ENCODE peak calls at places on chromosome 14, in four cellular contexts. G is fibroblast of lung, S is brain microvascular endothelial cell, E is HL-60. V is an unnamed sample.

GRCh38 chr14:88168498-88169165 is 154.4 kb downstream of the KCNK10 start:
- DNase-seq in G (peak), S (peak), E (peak), V (no peak)

GRCh38 chr14:68816183-68816942 is 23.5 kb upstream of the ZFP36L1 start:
- DNase-seq in G (peak), S (peak), E (peak), V (peak)

GRCh38 chr14:67526676-67527459 is 6.2 kb upstream of the PLEKHH1 start:
- DNase-seq in G (peak), S (peak), E (no peak), V (no peak)

GRCh38 chr14:72892879-72893635 is 844 bp downstream of the DPF3 start:
- DNase-seq in G (no peak), S (no peak), E (no peak), V (no peak)

GRCh38 chr14:33402604-33403003 is 463.9 kb downstream of the NPAS3 start:
- DNase-seq in G (no peak), S (no peak), E (no peak), V (no peak)

GRCh38 chr14:61426048-61426447 is 104.7 kb downstream of the PRKCH start:
- DNase-seq in G (no peak), S (no peak), E (no peak), V (no peak)

GRCh38 chr14:69056389-69056788 is 77.3 kb upstream of the ACTN1 start:
- DNase-seq in G (peak), S (peak), E (no peak), V (no peak)

GRCh38 chr14:74955229-74955999 is at the start of gene PGF:
- DNase-seq in G (no peak), S (no peak), E (no peak), V (no peak)

GRCh38 chr14:30928462-30928861 is 54.1 kb downstream of the COCH start:
- DNase-seq in G (no peak), S (no peak), E (no peak), V (no peak)

GRCh38 chr14:102930753-102931579 is 8.5 kb downstream of the AMN start:
- DNase-seq in G (peak), S (peak), E (peak), V (no peak)

GRCh38 chr14:31030406-31030805 is 4.2 kb upstream of the STRN3 start:
- DNase-seq in G (no peak), S (no peak), E (no peak), V (no peak)

GRCh38 chr14:23577710-23578392 is 739 bp downstream of the JPH4 start:
- DNase-seq in G (no peak), S (no peak), E (no peak), V (no peak)

GRCh38 chr14:53044486-53044885 is 93.6 kb upstream of the FERMT2 start:
- DNase-seq in G (peak), S (peak), E (no peak), V (no peak)

GRCh38 chr14:22797017-22797917 is 18.0 kb downstream of the SLC7A7 start:
- DNase-seq in G (no peak), S (no peak), E (no peak), V (no peak)

GRCh38 chr14:104746071-104746545 is 6.8 kb upstream of the SIVA1 start:
- DNase-seq in G (no peak), S (no peak), E (no peak), V (no peak)

GRCh38 chr14:104745431-104745830 is 7.5 kb upstream of the SIVA1 start:
- DNase-seq in G (no peak), S (no peak), E (no peak), V (no peak)

GRCh38 chr14:104749111-104749649 is 3.8 kb upstream of the SIVA1 start:
- DNase-seq in G (peak), S (no peak), E (no peak), V (no peak)

GRCh38 chr14:104747876-104748275 is 5.1 kb upstream of the SIVA1 start:
- DNase-seq in G (no peak), S (no peak), E (no peak), V (no peak)

DNA sequence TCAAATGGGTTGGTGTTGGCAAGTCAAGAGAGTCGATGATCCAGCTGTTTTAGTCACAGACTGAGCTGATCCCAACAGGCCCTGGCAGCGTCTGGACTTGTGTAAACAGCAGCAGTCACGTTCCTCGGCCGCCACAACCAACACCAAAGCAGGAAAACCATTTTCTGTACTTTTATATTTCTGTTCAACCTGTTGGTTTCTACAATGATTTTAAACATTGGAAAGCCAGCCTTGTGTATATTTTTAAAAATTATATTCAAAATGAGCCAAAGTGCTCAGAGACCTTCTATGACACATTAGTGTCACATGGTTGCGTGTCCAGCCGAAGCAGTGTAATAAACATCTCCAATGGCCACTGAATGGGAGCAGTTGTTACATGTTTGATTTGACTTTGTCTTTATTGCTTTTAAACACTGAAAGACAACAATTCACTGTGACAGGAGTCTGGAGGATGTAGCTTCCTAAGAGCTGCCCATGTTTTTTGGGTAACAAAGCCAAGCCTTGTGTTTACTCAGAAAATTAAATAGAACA is 5.9 kb upstream of the SIVA1 start:
- DNase-seq in G (peak), S (no peak), E (no peak), V (no peak)
- H3K27ac ChIP-seq in G (no peak), S (no peak), E (no peak), V (no peak)

GRCh38 chr14:54709444-54709843 is 142.5 kb downstream of the SAMD4A start:
- DNase-seq in G (no peak), S (no peak), E (no peak), V (no peak)
- H3K27ac ChIP-seq in G (no peak), S (no peak), E (no peak), V (no peak)

GRCh38 chr14:99099051-99099787 is 172.8 kb downstream of the BCL11B start:
- DNase-seq in G (no peak), S (no peak), E (no peak), V (no peak)

GRCh38 chr14:99098199-99098598 is 173.8 kb downstream of the BCL11B start:
- DNase-seq in G (no peak), S (no peak), E (no peak), V (no peak)

GRCh38 chr14:99100871-99101270 is 171.1 kb downstream of the BCL11B start:
- DNase-seq in G (no peak), S (no peak), E (no peak), V (no peak)

DNA sequence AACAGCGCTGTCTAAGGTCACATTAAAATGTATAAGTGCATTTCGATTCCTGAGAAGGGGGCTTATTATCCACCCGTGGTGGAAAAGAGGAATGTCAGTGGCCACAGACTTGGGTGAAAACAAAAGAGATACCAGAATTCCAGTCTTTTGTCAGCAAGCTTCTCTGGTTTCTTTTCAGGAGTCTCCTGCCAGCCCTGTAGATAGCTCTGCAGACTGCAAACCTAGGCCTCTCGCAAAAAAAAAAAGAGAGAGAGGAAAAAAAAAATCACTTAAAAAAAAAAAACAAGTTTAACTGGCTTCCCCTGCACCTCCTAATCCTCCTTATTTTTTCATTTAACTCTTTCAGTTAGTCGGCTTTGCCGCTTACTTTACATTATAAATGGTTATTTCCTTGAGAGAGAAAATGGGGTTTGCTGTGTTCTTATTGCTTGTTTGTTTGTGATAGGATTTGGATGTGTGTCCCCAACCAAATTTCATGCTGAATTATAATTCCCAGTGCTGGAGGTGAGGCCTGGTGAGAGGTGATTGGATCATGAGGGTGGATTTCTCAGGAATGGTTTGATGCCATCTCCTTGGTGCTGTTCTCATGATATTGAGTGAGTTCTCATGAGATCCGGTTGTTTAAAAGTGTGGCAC is 170.1 kb downstream of the BCL11B start:
- DNase-seq in G (no peak), S (no peak), E (no peak), V (no peak)
- H3K27ac ChIP-seq in G (no peak), S (no peak), E (no peak), V (no peak)

GRCh38 chr14:92534863-92535654 is 21.5 kb downstream of the RIN3 start:
- DNase-seq in G (no peak), S (no peak), E (no peak), V (no peak)
- H3K27ac ChIP-seq in G (no peak), S (no peak), E (no peak), V (no peak)

V was measured in AG04450.